ENCODE peak calls at places on chromosomes 6 and 20, in eight cellular contexts. V is endodermal cell, F is prostate gland, R is astrocyte, I is spleen, H is lower lobe of right lung, A is transverse colon, G is mammary epithelial cell. N is an unnamed sample.

GRCh38 chr20:60249436-60249835 is 291.2 kb downstream of the CDH26 start:
- DNase-seq in F (no peak), G (peak), H (no peak), I (no peak), A (no peak), R (peak), V (no peak), N (no peak)

GRCh38 chr6:106116125-106116524 is 30.0 kb downstream of the PRDM1 start:
- DNase-seq in R (no peak), F (peak), A (no peak), V (no peak), I (no peak), H (no peak), G (peak), N (no peak)

GRCh38 chr6:44576132-44576601 is 188.7 kb downstream of the CDC5L start:
- DNase-seq in G (peak), I (no peak), F (no peak), R (peak), H (no peak), V (peak), A (no peak), N (peak)

GRCh38 chr6:53347921-53348435 is 772 bp downstream of the ELOVL5 start:
- DNase-seq in G (peak), V (peak), R (peak), F (peak), I (peak), H (peak), A (peak), N (peak)

GRCh38 chr20:20525214-20525613 is 157.3 kb downstream of the INSM1 start:
- DNase-seq in R (no peak), V (no peak), H (no peak), A (no peak), G (no peak), I (no peak), F (no peak), N (no peak)

GRCh38 chr6:167537816-167538215 is 212.9 kb downstream of the TTLL2 start:
- DNase-seq in A (no peak), G (no peak), V (no peak), F (no peak), H (no peak), I (no peak), R (no peak), N (no peak)

GRCh38 chr20:3077618-3078134 is 6.3 kb downstream of the OXT start:
- DNase-seq in G (peak), F (no peak), R (no peak), I (no peak), H (no peak), V (no peak), A (no peak), N (no peak)

GRCh38 chr6:168193816-168194701 is 115.0 kb upstream of the FRMD1 start:
- DNase-seq in G (no peak), V (peak), H (no peak), I (no peak), F (no peak), A (no peak), R (no peak), N (peak)

GRCh38 chr6:139779988-139780774 is 405.7 kb upstream of the CITED2 start:
- DNase-seq in R (no peak), G (no peak), A (no peak), I (no peak), H (no peak), F (no peak), V (no peak), N (no peak)

GRCh38 chr6:109772961-109773431 is 81.9 kb downstream of the FIG4 start:
- DNase-seq in A (no peak), V (no peak), R (peak), G (no peak), I (no peak), F (no peak), H (no peak), N (no peak)

GRCh38 chr20:20521736-20522135 is 153.8 kb downstream of the INSM1 start:
- DNase-seq in V (no peak), H (no peak), F (no peak), A (no peak), I (no peak), R (peak), G (no peak), N (no peak)

GRCh38 chr6:166952567-166953464 is 3.5 kb downstream of the RNASET2 start:
- DNase-seq in G (no peak), A (no peak), I (peak), H (no peak), V (peak), F (no peak), R (no peak), N (no peak)

GRCh38 chr6:162187168-162187935 is 540.2 kb downstream of the PRKN start:
- DNase-seq in A (no peak), H (no peak), G (no peak), F (no peak), I (no peak), R (no peak), V (no peak), N (no peak)

GRCh38 chr6:47478233-47479155 is 905 bp downstream of the CD2AP start:
- DNase-seq in A (peak), F (peak), I (no peak), G (peak), R (peak), H (no peak), V (peak), N (no peak)

GRCh38 chr6:22877946-22878705 is 308.8 kb downstream of the HDGFL1 start:
- DNase-seq in G (no peak), I (no peak), R (peak), F (no peak), H (no peak), A (no peak), V (peak), N (no peak)

GRCh38 chr20:10965936-10966470 is 292.2 kb upstream of the JAG1 start:
- DNase-seq in G (no peak), H (no peak), V (no peak), I (no peak), F (no peak), A (peak), R (peak), N (no peak)

GRCh38 chr20:10962937-10963336 is 289.1 kb upstream of the JAG1 start:
- DNase-seq in V (no peak), F (no peak), H (no peak), G (no peak), I (no peak), A (no peak), R (no peak), N (no peak)

GRCh38 chr20:10960416-10960815 is 286.6 kb upstream of the JAG1 start:
- DNase-seq in H (no peak), F (no peak), G (no peak), A (no peak), R (no peak), V (no peak), I (no peak), N (no peak)

GRCh38 chr20:10961651-10962288 is 288.0 kb upstream of the JAG1 start:
- DNase-seq in F (peak), G (no peak), A (no peak), I (no peak), R (no peak), H (no peak), V (no peak), N (no peak)

DNA sequence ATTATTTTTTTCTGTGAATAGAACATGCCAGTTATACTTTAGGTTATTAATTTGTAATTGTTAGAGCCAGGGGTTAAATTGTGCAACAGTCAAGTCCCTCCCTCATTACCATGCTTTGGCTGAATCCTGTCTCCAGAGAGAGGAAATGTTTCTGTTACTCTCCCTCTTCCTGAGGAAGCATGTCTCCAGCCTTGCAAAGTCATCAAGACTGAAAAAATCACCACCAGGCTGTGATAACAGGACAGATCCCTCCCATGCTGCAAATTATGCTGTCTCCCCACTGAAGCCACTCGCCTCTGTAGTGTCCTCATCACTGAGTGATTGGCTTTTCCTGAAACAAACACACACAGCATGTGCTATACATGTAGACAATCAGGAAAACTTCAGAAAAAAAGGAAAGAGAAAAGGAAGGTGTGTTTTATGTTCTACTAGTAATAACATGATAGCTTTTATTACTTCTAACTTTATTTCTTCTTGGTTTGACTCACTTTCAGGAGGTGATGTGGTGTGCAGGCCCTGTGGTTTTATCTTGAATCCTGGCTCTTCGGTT is 290.0 kb upstream of the JAG1 start:
- DNase-seq in G (no peak), F (no peak), A (no peak), R (no peak), V (no peak), H (no peak), I (no peak), N (no peak)
- H3K27ac ChIP-seq in G (no peak), F (no peak), A (peak), R (no peak), V (no peak), H (no peak), I (peak), N (no peak)

GRCh38 chr20:51679254-51679921 is 88.8 kb downstream of the ATP9A start:
- DNase-seq in H (no peak), V (no peak), R (no peak), A (no peak), G (no peak), F (no peak), I (no peak), N (no peak)
- H3K4me3 ChIP-seq in H (no peak), V (no peak), R (no peak), A (no peak), G (no peak), F (no peak), I (no peak), N (no peak)

DNA sequence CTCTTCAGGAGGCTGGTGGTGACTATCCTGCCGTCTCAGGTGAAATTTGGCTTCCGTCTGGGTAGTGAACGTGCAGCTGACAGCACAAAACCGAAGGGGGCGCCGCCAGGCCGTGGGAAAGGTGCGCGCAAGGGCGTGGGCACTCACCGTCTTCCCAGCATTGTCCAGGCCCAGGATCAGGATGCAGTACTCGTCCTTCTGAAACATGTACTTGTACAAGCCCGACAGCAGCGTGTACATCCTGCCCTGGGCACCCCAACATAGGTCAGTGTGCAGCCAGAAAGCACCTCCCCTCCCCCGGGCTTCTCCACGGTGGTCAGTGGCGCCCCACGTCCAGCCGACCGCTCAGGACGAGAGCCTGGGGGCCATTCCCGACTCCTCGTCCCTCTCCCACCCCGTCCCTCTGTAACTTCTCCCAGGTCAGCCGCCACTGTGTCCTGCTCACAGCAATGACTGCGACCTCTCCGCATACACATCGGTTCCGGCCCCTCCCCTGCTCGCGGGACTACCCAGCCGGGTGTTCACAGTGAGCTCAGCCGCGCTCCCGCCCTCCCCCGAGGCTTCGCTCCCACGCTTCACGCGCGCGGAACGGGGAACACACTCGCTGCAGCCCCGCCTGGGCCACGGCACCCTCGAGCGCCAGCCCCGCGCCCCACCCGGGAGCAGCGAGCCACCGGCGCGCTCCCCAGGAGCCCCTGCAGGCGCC is 771 bp downstream of the ARFRP1 start:
- DNase-seq in F (peak), V (peak), A (peak), H (peak), G (peak), R (no peak), I (peak), N (peak)
- TF ChIP-seq CTCF in F (no peak), V (peak), A (peak), H (peak), G (peak), R (peak), I (peak), N (no peak)

GRCh38 chr6:34238507-34239239 is 2.0 kb downstream of the HMGA1 start:
- DNase-seq in R (no peak), A (no peak), F (no peak), V (peak), H (peak), G (no peak), I (peak), N (no peak)

GRCh38 chr6:34239893-34240292 is 3.2 kb downstream of the HMGA1 start:
- DNase-seq in V (no peak), G (no peak), A (no peak), R (no peak), I (peak), H (no peak), F (no peak), N (no peak)

GRCh38 chr6:34240329-34241248 is 3.9 kb downstream of the HMGA1 start:
- DNase-seq in V (no peak), R (no peak), A (no peak), I (peak), F (no peak), H (peak), G (no peak), N (peak)

GRCh38 chr6:34237722-34238506 is 1.2 kb downstream of the HMGA1 start:
- DNase-seq in R (no peak), V (peak), F (no peak), I (peak), A (peak), H (peak), G (no peak), N (no peak)

DNA sequence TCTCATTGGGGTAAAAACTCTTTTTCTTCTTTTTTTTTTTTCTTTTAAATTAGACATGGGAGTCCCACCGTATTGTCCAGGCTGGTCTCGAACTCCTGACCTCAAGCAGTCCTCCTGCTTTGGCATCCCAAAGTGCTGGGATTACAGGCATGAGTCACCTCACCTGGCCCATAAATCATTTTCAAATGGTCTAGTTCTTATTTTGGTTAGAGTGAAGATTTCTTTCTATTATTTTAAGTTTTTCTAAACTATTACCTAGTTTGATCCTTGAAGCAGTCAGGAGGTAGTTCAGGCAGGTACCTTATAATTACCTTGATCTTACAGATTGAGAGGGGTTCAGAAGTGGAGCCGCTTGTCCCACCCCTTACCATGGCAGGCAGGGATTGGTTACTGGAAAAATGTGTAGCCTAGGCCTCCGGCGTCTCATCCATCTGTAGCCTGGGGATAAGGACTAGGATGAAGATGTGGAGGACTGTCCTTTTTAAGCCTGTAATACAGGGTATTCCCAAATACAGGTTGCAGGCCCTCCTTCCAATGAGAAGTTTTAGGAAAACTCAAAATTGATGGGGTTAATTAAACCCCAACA is 2.7 kb downstream of the HMGA1 start:
- DNase-seq in V (no peak), A (no peak), I (peak), F (no peak), H (peak), R (no peak), G (no peak), N (peak)
- H3K27ac ChIP-seq in V (no peak), A (no peak), I (no peak), F (no peak), H (no peak), R (peak), G (no peak), N (no peak)

GRCh38 chr20:31717478-31717946 is 5.2 kb downstream of the BCL2L1 start:
- DNase-seq in G (no peak), F (no peak), R (no peak), I (no peak), H (no peak), V (no peak), A (no peak), N (no peak)

GRCh38 chr20:31716351-31716750 is 6.3 kb downstream of the BCL2L1 start:
- DNase-seq in G (no peak), H (no peak), R (no peak), F (no peak), I (no peak), V (no peak), A (no peak), N (no peak)

GRCh38 chr20:31718952-31719643 is 3.6 kb downstream of the BCL2L1 start:
- DNase-seq in H (no peak), G (peak), V (no peak), A (peak), R (no peak), F (peak), I (no peak), N (no peak)

GRCh38 chr20:31715766-31716165 is 6.9 kb downstream of the BCL2L1 start:
- DNase-seq in I (no peak), V (no peak), R (no peak), A (no peak), F (no peak), H (no peak), G (no peak), N (no peak)

DNA sequence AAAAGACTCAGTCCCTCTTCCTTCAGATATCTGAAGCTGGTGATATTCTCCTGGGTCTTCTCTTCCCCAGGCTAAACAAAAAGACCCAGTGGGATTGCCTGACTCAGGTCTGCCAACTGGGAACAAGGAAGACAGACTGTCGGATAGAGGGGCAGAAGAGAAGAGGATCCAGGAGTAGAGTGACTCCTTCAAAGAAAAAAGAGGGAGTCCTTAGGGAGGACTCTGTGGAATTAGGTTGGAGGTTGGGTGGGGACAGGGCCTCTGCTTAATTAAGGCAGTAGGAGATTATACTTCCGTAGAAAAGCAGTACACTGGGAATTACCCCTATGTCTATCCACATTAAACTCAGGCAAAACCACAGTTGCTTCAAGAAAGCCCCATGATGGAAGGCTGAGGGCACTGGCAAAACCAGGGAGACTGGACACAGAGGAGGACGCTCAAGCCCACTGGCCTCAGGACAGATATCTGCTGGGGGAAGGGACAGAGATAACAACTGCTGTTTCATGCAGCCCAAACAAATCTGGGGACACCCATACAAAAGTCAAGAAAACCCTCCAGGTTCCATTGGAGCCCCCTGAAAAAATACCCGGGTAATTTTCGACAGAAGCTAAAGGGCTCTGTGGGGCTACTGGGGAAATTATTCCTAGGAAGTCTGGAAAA is 5.7 kb downstream of the BCL2L1 start:
- DNase-seq in V (no peak), I (peak), R (no peak), A (no peak), H (no peak), G (no peak), F (no peak), N (no peak)
- H3K4me3 ChIP-seq in V (peak), I (peak), R (no peak), A (no peak), H (peak), G (peak), F (no peak), N (peak)

DNA sequence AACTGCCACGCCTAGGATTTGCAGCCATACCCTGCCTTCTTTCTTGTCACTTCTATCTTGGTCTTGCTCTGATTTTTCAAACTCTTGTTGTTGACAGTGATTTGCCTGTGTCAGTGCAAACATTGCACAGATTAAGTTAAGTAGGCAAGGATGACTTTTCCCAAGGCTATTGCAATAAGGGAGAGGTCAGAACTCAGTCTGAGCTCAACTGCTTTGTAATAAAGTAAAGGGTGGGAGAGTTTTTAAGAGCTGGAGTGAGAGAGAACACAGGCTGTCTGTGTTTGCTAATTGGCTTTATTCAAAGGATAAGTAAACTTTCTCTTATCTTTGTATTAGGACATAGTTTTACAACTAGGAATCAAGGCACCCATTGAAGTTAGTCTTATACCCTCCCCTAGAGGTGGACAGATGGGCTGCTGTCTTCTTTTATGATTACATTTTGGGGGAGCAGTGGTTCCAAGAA is 448.6 kb downstream of the PHF3 start:
- DNase-seq in I (no peak), V (no peak), A (peak), R (no peak), F (no peak), G (no peak), H (no peak), N (no peak)
- TF ChIP-seq CTCF in I (no peak), V (peak), A (no peak), R (no peak), F (no peak), G (no peak), H (no peak), N (no peak)

GRCh38 chr6:82374481-82374880 is 10.9 kb downstream of the TPBG start:
- DNase-seq in F (no peak), V (no peak), G (no peak), H (no peak), A (no peak), R (no peak), I (no peak), N (no peak)
- H3K27ac ChIP-seq in F (no peak), V (no peak), G (no peak), H (no peak), A (no peak), R (no peak), I (no peak), N (no peak)

DNA sequence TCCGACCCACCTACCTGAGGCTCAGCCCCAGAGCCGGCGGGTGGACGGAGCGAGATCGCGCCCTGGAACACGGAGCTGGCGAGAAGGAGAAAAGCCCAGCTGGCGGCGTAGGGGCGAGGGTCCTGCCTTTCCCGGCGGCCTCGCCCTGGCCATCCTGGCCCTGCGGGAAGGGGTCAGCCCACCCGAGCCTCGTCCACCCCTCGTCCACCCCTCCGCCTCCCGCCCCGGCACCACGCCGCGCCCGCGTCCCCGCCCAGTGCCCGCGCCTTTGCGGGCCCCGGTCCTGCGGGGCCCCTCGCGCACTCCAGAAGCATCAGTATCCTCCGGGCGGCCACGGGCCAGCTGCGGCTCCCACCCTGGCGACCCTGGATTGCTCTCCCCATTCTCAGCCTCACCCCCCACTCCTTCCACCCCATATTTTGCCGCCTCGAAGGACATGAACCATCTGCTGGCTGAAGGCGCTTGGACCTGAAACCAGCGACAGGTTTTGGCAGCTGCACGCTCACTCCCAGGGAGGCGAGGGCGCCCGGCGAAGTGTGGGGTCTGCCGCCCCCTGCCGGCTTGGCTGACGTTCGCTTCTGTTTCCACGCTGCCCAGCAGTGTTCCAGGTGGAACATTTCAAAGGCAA is 65.1 kb downstream of the PLG start:
- DNase-seq in A (peak), I (peak), G (peak), R (peak), H (peak), V (peak), F (peak), N (peak)
- H3K4me3 ChIP-seq in A (peak), I (peak), G (peak), R (peak), H (peak), V (peak), F (peak), N (peak)

GRCh38 chr6:35955970-35956369 is 35.1 kb upstream of the SRPK1 start:
- DNase-seq in H (no peak), I (no peak), G (no peak), R (no peak), F (no peak), V (no peak), A (no peak), N (no peak)
- TF ChIP-seq CTCF in H (peak), I (peak), G (peak), R (no peak), F (no peak), V (peak), A (peak), N (no peak)